ENCODE peak calls at places on chromosomes 13 and 19, in five cellular contexts. One of them, this sample, is unnamed.

GRCh38 chr13:28622286-28622685 is 36.6 kb upstream of the POMP start:
- DNase-seq in lung: peak
- DNase-seq in tibial nerve: peak
- DNase-seq in stomach: peak
- DNase-seq in uterus: no peak
- DNase-seq in this sample: no peak

GRCh38 chr19:42066075-42066754 is 3.8 kb downstream of the GRIK5 start:
- DNase-seq in uterus: no peak
- DNase-seq in lung: no peak
- DNase-seq in tibial nerve: no peak
- DNase-seq in stomach: no peak
- DNase-seq in this sample: peak

GRCh38 chr19:1113278-1113985 is 9.6 kb downstream of the GPX4 start:
- DNase-seq in stomach: peak
- DNase-seq in lung: peak
- DNase-seq in tibial nerve: peak
- DNase-seq in uterus: peak
- DNase-seq in this sample: peak

GRCh38 chr19:8042900-8043299 is 9.7 kb upstream of the CCL25 start:
- DNase-seq in stomach: no peak
- DNase-seq in lung: no peak
- DNase-seq in tibial nerve: no peak
- DNase-seq in uterus: no peak
- DNase-seq in this sample: no peak

GRCh38 chr13:77511552-77511951 is 24.0 kb upstream of the SCEL start:
- DNase-seq in tibial nerve: no peak
- DNase-seq in uterus: no peak
- DNase-seq in lung: no peak
- DNase-seq in stomach: no peak
- DNase-seq in this sample: no peak

GRCh38 chr19:40623403-40624239 is 22.5 kb downstream of the LTBP4 start:
- DNase-seq in stomach: no peak
- DNase-seq in uterus: peak
- DNase-seq in tibial nerve: no peak
- DNase-seq in lung: no peak
- DNase-seq in this sample: no peak

GRCh38 chr13:99986751-99987150 is 5.2 kb downstream of the ZIC2 start:
- DNase-seq in lung: no peak
- DNase-seq in tibial nerve: no peak
- DNase-seq in uterus: no peak
- DNase-seq in stomach: no peak
- DNase-seq in this sample: no peak

GRCh38 chr19:30556230-30556711 is 184.1 kb downstream of the ZNF536 start:
- DNase-seq in uterus: no peak
- DNase-seq in stomach: no peak
- DNase-seq in tibial nerve: no peak
- DNase-seq in lung: no peak
- DNase-seq in this sample: no peak

GRCh38 chr19:1090731-1091543 is 4.2 kb downstream of the POLR2E start:
- DNase-seq in stomach: no peak
- DNase-seq in tibial nerve: no peak
- DNase-seq in lung: no peak
- DNase-seq in uterus: no peak
- DNase-seq in this sample: no peak

GRCh38 chr13:28583661-28584091 is 75.3 kb upstream of the POMP start:
- DNase-seq in stomach: no peak
- DNase-seq in tibial nerve: no peak
- DNase-seq in uterus: no peak
- DNase-seq in lung: no peak
- DNase-seq in this sample: no peak

GRCh38 chr13:19089315-19089714 is 92.3 kb downstream of the TUBA3C start:
- DNase-seq in lung: no peak
- DNase-seq in stomach: no peak
- DNase-seq in uterus: no peak
- DNase-seq in tibial nerve: peak
- DNase-seq in this sample: no peak

GRCh38 chr19:48152552-48152951 is 17.6 kb downstream of the LIG1 start:
- DNase-seq in tibial nerve: peak
- DNase-seq in stomach: peak
- DNase-seq in lung: peak
- DNase-seq in uterus: peak
- DNase-seq in this sample: peak

GRCh38 chr19:5654931-5655330 is 25.4 kb downstream of the MICOS13 start:
- DNase-seq in stomach: no peak
- DNase-seq in tibial nerve: no peak
- DNase-seq in lung: no peak
- DNase-seq in uterus: no peak
- DNase-seq in this sample: no peak

GRCh38 chr13:77779461-77780272 is 82.2 kb downstream of the SLAIN1 start:
- DNase-seq in stomach: peak
- DNase-seq in uterus: no peak
- DNase-seq in tibial nerve: peak
- DNase-seq in lung: peak
- DNase-seq in this sample: peak

DNA sequence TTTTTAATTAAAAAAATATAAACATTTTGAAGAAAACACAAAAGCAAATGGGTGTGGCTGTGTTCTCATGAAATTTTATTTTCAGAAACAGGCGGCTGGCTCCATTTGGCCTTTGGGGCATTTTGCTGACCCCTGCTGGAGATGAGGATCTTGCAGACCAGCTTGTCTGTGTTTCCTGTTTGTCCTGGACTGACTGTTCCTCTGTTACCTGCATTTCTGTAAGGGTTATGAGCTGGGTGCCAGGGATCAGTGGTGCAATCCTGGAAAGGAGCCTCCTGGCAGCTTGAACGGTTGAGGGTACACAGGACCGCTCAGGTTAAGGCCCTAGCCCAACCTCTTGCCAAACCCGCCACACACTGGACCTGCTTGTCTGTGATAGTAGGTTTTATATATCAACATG is 49.9 kb downstream of the ZNF787 start:
- DNase-seq in lung: no peak
- DNase-seq in uterus: no peak
- DNase-seq in stomach: no peak
- DNase-seq in tibial nerve: no peak
- DNase-seq in this sample: peak
- TF ChIP-seq CTCF in lung: no peak
- TF ChIP-seq CTCF in uterus: no peak
- TF ChIP-seq CTCF in stomach: no peak
- TF ChIP-seq CTCF in tibial nerve: no peak
- TF ChIP-seq CTCF in this sample: peak

GRCh38 chr13:97356592-97356991 is 77.4 kb upstream of the RAP2A start:
- DNase-seq in tibial nerve: no peak
- DNase-seq in lung: no peak
- DNase-seq in stomach: no peak
- DNase-seq in uterus: no peak
- DNase-seq in this sample: no peak

GRCh38 chr13:97359181-97360057 is 74.5 kb upstream of the RAP2A start:
- DNase-seq in tibial nerve: peak
- DNase-seq in uterus: peak
- DNase-seq in lung: peak
- DNase-seq in stomach: peak
- DNase-seq in this sample: peak

GRCh38 chr13:97364031-97364430 is 69.9 kb upstream of the RAP2A start:
- DNase-seq in lung: no peak
- DNase-seq in tibial nerve: no peak
- DNase-seq in uterus: no peak
- DNase-seq in stomach: no peak
- DNase-seq in this sample: no peak

GRCh38 chr13:97364827-97365226 is 69.1 kb upstream of the RAP2A start:
- DNase-seq in stomach: no peak
- DNase-seq in tibial nerve: no peak
- DNase-seq in uterus: no peak
- DNase-seq in lung: no peak
- DNase-seq in this sample: no peak

DNA sequence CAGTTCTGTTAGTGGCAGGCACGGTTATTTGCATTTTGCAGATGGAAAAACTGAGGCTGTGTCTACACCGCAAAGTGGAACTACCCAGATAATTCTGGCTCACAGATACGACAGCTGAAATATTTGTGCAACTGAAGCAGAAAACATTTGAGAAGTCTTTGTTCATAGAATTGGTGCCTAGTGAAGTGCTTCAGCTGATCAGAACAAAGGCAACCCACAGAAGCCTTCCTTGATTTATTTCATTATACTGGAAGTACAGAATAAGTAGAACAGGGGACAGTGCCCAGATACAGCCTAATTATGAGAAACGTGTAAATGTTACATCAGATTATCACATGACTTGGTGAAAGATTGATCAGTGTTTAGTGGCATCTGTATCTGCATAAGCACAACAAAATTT is 73.4 kb upstream of the RAP2A start:
- DNase-seq in tibial nerve: no peak
- DNase-seq in lung: no peak
- DNase-seq in stomach: no peak
- DNase-seq in uterus: no peak
- DNase-seq in this sample: no peak
- TF ChIP-seq CTCF in tibial nerve: no peak
- TF ChIP-seq CTCF in lung: no peak
- TF ChIP-seq CTCF in stomach: no peak
- TF ChIP-seq CTCF in uterus: no peak
- TF ChIP-seq CTCF in this sample: no peak

GRCh38 chr13:38191016-38191415 is 158.6 kb upstream of the UFM1 start:
- DNase-seq in tibial nerve: no peak
- DNase-seq in stomach: no peak
- DNase-seq in uterus: no peak
- DNase-seq in lung: no peak
- DNase-seq in this sample: no peak
- TF ChIP-seq CTCF in tibial nerve: no peak
- TF ChIP-seq CTCF in stomach: no peak
- TF ChIP-seq CTCF in uterus: no peak
- TF ChIP-seq CTCF in lung: no peak
- TF ChIP-seq CTCF in this sample: no peak

GRCh38 chr13:101149735-101150380 is 266.4 kb downstream of the NALCN start:
- DNase-seq in lung: no peak
- DNase-seq in uterus: no peak
- DNase-seq in stomach: no peak
- DNase-seq in tibial nerve: no peak
- DNase-seq in this sample: no peak
- TF ChIP-seq CTCF in lung: no peak
- TF ChIP-seq CTCF in uterus: no peak
- TF ChIP-seq CTCF in stomach: no peak
- TF ChIP-seq CTCF in tibial nerve: no peak
- TF ChIP-seq CTCF in this sample: no peak

GRCh38 chr19:18922228-18922985 is 2.9 kb downstream of the DDX49 start:
- DNase-seq in uterus: no peak
- DNase-seq in stomach: no peak
- DNase-seq in lung: no peak
- DNase-seq in tibial nerve: no peak
- DNase-seq in this sample: no peak

GRCh38 chr19:18920400-18920799 is 885 bp downstream of the DDX49 start:
- DNase-seq in uterus: no peak
- DNase-seq in lung: no peak
- DNase-seq in stomach: no peak
- DNase-seq in tibial nerve: no peak
- DNase-seq in this sample: no peak

GRCh38 chr19:18921593-18921992 is 2.1 kb downstream of the DDX49 start:
- DNase-seq in uterus: no peak
- DNase-seq in tibial nerve: no peak
- DNase-seq in lung: no peak
- DNase-seq in stomach: no peak
- DNase-seq in this sample: no peak

GRCh38 chr19:18919895-18920204 is 335 bp downstream of the DDX49 start:
- DNase-seq in tibial nerve: no peak
- DNase-seq in stomach: no peak
- DNase-seq in lung: no peak
- DNase-seq in uterus: no peak
- DNase-seq in this sample: no peak

DNA sequence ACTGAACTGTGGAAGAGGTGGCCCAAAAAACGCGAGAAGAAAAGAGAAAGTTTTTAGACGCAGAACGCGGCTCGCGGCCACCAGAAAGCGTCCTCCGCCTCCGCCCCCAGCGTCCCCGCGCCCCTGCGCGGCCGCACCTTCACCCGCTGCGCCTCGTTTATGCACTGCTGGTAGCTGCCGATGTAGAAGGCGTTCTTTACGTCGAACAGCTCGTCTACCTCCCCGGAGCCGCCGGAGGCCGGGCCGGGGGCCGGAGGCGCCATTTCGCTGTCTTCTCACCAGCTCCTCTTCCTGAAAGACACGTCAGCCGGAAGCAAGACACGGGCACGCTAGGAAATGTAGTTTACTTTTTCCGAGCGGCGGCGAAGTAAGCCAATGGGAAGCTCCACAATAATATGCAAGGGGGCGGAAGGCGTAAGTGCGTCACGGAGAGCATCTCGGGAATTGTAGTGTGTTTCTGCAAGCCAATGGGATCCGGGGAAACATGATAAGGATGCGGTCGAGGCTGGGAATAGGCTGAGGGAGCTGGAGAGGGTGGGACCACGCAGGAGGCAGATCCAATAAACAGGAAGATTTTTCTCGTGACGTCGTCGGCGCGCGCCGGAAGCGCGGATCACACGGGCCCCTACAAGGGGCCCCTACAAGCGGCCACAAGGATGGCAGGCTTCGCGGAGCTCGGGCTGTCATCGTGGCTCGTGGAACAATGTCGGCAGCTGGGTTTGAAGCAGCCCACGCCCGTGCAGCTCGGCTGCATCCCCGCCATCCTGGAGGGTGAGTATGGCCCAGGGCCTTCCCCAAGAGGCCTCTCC is at the start of the genes COPE and DDX49:
- DNase-seq in tibial nerve: peak
- DNase-seq in stomach: peak
- DNase-seq in uterus: peak
- DNase-seq in lung: peak
- DNase-seq in this sample: peak
- TF ChIP-seq CTCF in tibial nerve: no peak
- TF ChIP-seq CTCF in stomach: no peak
- TF ChIP-seq CTCF in uterus: no peak
- TF ChIP-seq CTCF in lung: no peak
- TF ChIP-seq CTCF in this sample: no peak

GRCh38 chr19:10828981-10829821 is 6.8 kb downstream of the TMED1 start:
- DNase-seq in lung: no peak
- DNase-seq in tibial nerve: no peak
- DNase-seq in uterus: no peak
- DNase-seq in stomach: no peak
- DNase-seq in this sample: no peak
- TF ChIP-seq CTCF in lung: no peak
- TF ChIP-seq CTCF in tibial nerve: no peak
- TF ChIP-seq CTCF in uterus: no peak
- TF ChIP-seq CTCF in stomach: no peak
- TF ChIP-seq CTCF in this sample: no peak

GRCh38 chr13:63636231-63636993 is 2220.8 kb upstream of the PCDH20 start:
- DNase-seq in stomach: no peak
- DNase-seq in tibial nerve: no peak
- DNase-seq in uterus: no peak
- DNase-seq in lung: no peak
- DNase-seq in this sample: peak
- TF ChIP-seq CTCF in stomach: no peak
- TF ChIP-seq CTCF in tibial nerve: no peak
- TF ChIP-seq CTCF in uterus: no peak
- TF ChIP-seq CTCF in lung: no peak
- TF ChIP-seq CTCF in this sample: no peak